ENCODE peak calls at places on chromosomes 12 and 14, in six cellular contexts. One of them, this sample, is unnamed.
A peak's percentile ranks its signal among the peaks of the same experiment; 100 is the strongest.

GRCh38 chr12:10551375-10551774 is 45.7 kb downstream of the EIF2S3B start:
- DNase-seq in NCI-H460: no peak
- DNase-seq in stimulated activated CD4-positive, alpha-beta T cell treated with anti-CD3 and anti-CD28 coated beads, TNF-alpha, amount 100 ng/mL, for 24 hours: no peak
- DNase-seq in fibroblast of the aortic adventitia: no peak
- DNase-seq in heart left ventricle: no peak
- DNase-seq in T-helper 9 cell: no peak
- DNase-seq in this sample: no peak

GRCh38 chr14:23660290-23661226 is 24.4 kb downstream of the DHRS2 start:
- DNase-seq in NCI-H460: no peak
- DNase-seq in stimulated activated CD4-positive, alpha-beta T cell treated with anti-CD3 and anti-CD28 coated beads, TNF-alpha, amount 100 ng/mL, for 24 hours: no peak
- DNase-seq in fibroblast of the aortic adventitia: no peak
- DNase-seq in heart left ventricle: no peak
- DNase-seq in T-helper 9 cell: no peak
- DNase-seq in this sample: no peak

GRCh38 chr14:104377256-104377655 is 202.3 kb upstream of the C14orf180 start:
- DNase-seq in NCI-H460: no peak
- DNase-seq in stimulated activated CD4-positive, alpha-beta T cell treated with anti-CD3 and anti-CD28 coated beads, TNF-alpha, amount 100 ng/mL, for 24 hours: no peak
- DNase-seq in fibroblast of the aortic adventitia: no peak
- DNase-seq in heart left ventricle: no peak
- DNase-seq in T-helper 9 cell: no peak
- DNase-seq in this sample: no peak

GRCh38 chr12:120984351-120984898 is 6.1 kb downstream of the HNF1A start:
- DNase-seq in NCI-H460: no peak
- DNase-seq in stimulated activated CD4-positive, alpha-beta T cell treated with anti-CD3 and anti-CD28 coated beads, TNF-alpha, amount 100 ng/mL, for 24 hours: no peak
- DNase-seq in fibroblast of the aortic adventitia: no peak
- DNase-seq in heart left ventricle: no peak
- DNase-seq in T-helper 9 cell: no peak
- DNase-seq in this sample: peak; percentile 9

GRCh38 chr14:95190857-95191256 is 33.5 kb upstream of the DICER1 start:
- DNase-seq in NCI-H460: no peak
- DNase-seq in stimulated activated CD4-positive, alpha-beta T cell treated with anti-CD3 and anti-CD28 coated beads, TNF-alpha, amount 100 ng/mL, for 24 hours: no peak
- DNase-seq in fibroblast of the aortic adventitia: no peak
- DNase-seq in heart left ventricle: no peak
- DNase-seq in T-helper 9 cell: no peak
- DNase-seq in this sample: no peak

GRCh38 chr12:46205293-46205692 is 63.5 kb downstream of the SLC38A1 start:
- DNase-seq in NCI-H460: no peak
- DNase-seq in stimulated activated CD4-positive, alpha-beta T cell treated with anti-CD3 and anti-CD28 coated beads, TNF-alpha, amount 100 ng/mL, for 24 hours: no peak
- DNase-seq in fibroblast of the aortic adventitia: peak; percentile 40
- DNase-seq in heart left ventricle: no peak
- DNase-seq in T-helper 9 cell: no peak
- DNase-seq in this sample: no peak

GRCh38 chr12:12358528-12358927 is 1.6 kb downstream of the BORCS5 start:
- DNase-seq in NCI-H460: no peak
- DNase-seq in stimulated activated CD4-positive, alpha-beta T cell treated with anti-CD3 and anti-CD28 coated beads, TNF-alpha, amount 100 ng/mL, for 24 hours: no peak
- DNase-seq in fibroblast of the aortic adventitia: no peak
- DNase-seq in heart left ventricle: no peak
- DNase-seq in T-helper 9 cell: no peak
- DNase-seq in this sample: no peak

GRCh38 chr12:117226505-117226904 is 36.2 kb upstream of the FBXO21 start:
- DNase-seq in NCI-H460: no peak
- DNase-seq in stimulated activated CD4-positive, alpha-beta T cell treated with anti-CD3 and anti-CD28 coated beads, TNF-alpha, amount 100 ng/mL, for 24 hours: no peak
- DNase-seq in fibroblast of the aortic adventitia: no peak
- DNase-seq in heart left ventricle: no peak
- DNase-seq in T-helper 9 cell: no peak
- DNase-seq in this sample: no peak

GRCh38 chr12:25395227-25395626 is 144.5 kb upstream of the KRAS start:
- DNase-seq in NCI-H460: no peak
- DNase-seq in stimulated activated CD4-positive, alpha-beta T cell treated with anti-CD3 and anti-CD28 coated beads, TNF-alpha, amount 100 ng/mL, for 24 hours: no peak
- DNase-seq in fibroblast of the aortic adventitia: no peak
- DNase-seq in heart left ventricle: no peak
- DNase-seq in T-helper 9 cell: no peak
- DNase-seq in this sample: no peak

GRCh38 chr12:14416658-14417057 is 51.2 kb downstream of the ATF7IP start:
- DNase-seq in NCI-H460: no peak
- DNase-seq in stimulated activated CD4-positive, alpha-beta T cell treated with anti-CD3 and anti-CD28 coated beads, TNF-alpha, amount 100 ng/mL, for 24 hours: no peak
- DNase-seq in fibroblast of the aortic adventitia: peak; percentile 88
- DNase-seq in heart left ventricle: no peak
- DNase-seq in T-helper 9 cell: no peak
- DNase-seq in this sample: peak; percentile 47

GRCh38 chr12:9961106-9961505 is 10.1 kb upstream of the CLEC12A start:
- DNase-seq in NCI-H460: no peak
- DNase-seq in stimulated activated CD4-positive, alpha-beta T cell treated with anti-CD3 and anti-CD28 coated beads, TNF-alpha, amount 100 ng/mL, for 24 hours: no peak
- DNase-seq in fibroblast of the aortic adventitia: no peak
- DNase-seq in heart left ventricle: no peak
- DNase-seq in T-helper 9 cell: no peak
- DNase-seq in this sample: no peak

GRCh38 chr14:68931474-68932051 is 47.5 kb downstream of the ACTN1 start:
- DNase-seq in NCI-H460: no peak
- DNase-seq in stimulated activated CD4-positive, alpha-beta T cell treated with anti-CD3 and anti-CD28 coated beads, TNF-alpha, amount 100 ng/mL, for 24 hours: no peak
- DNase-seq in fibroblast of the aortic adventitia: no peak
- DNase-seq in heart left ventricle: no peak
- DNase-seq in T-helper 9 cell: no peak
- DNase-seq in this sample: no peak

GRCh38 chr14:80955434-80955939 is at the start of gene TSHR:
- DNase-seq in NCI-H460: no peak
- DNase-seq in stimulated activated CD4-positive, alpha-beta T cell treated with anti-CD3 and anti-CD28 coated beads, TNF-alpha, amount 100 ng/mL, for 24 hours: no peak
- DNase-seq in fibroblast of the aortic adventitia: no peak
- DNase-seq in heart left ventricle: no peak
- DNase-seq in T-helper 9 cell: no peak
- DNase-seq in this sample: peak; percentile 18

GRCh38 chr12:70719672-70720420 is 82.6 kb upstream of the PTPRB start:
- DNase-seq in NCI-H460: peak; percentile 16
- DNase-seq in stimulated activated CD4-positive, alpha-beta T cell treated with anti-CD3 and anti-CD28 coated beads, TNF-alpha, amount 100 ng/mL, for 24 hours: peak; percentile 3
- DNase-seq in fibroblast of the aortic adventitia: peak; percentile 54
- DNase-seq in heart left ventricle: peak; percentile 39
- DNase-seq in T-helper 9 cell: no peak
- DNase-seq in this sample: peak; percentile 1

GRCh38 chr12:4080213-4080612 is 193.3 kb upstream of the CCND2 start:
- DNase-seq in NCI-H460: no peak
- DNase-seq in stimulated activated CD4-positive, alpha-beta T cell treated with anti-CD3 and anti-CD28 coated beads, TNF-alpha, amount 100 ng/mL, for 24 hours: no peak
- DNase-seq in fibroblast of the aortic adventitia: no peak
- DNase-seq in heart left ventricle: no peak
- DNase-seq in T-helper 9 cell: no peak
- DNase-seq in this sample: no peak

GRCh38 chr14:86057018-86057667 is 527.2 kb downstream of the FLRT2 start:
- DNase-seq in NCI-H460: peak; percentile 43
- DNase-seq in stimulated activated CD4-positive, alpha-beta T cell treated with anti-CD3 and anti-CD28 coated beads, TNF-alpha, amount 100 ng/mL, for 24 hours: peak; percentile 18
- DNase-seq in fibroblast of the aortic adventitia: peak; percentile 35
- DNase-seq in heart left ventricle: no peak
- DNase-seq in T-helper 9 cell: peak; percentile 3
- DNase-seq in this sample: peak; percentile 29

GRCh38 chr14:89702151-89702936 is 252.2 kb downstream of the EFCAB11 start:
- DNase-seq in NCI-H460: no peak
- DNase-seq in stimulated activated CD4-positive, alpha-beta T cell treated with anti-CD3 and anti-CD28 coated beads, TNF-alpha, amount 100 ng/mL, for 24 hours: no peak
- DNase-seq in fibroblast of the aortic adventitia: peak; percentile 52
- DNase-seq in heart left ventricle: peak; percentile 53
- DNase-seq in T-helper 9 cell: no peak
- DNase-seq in this sample: no peak

GRCh38 chr14:33691907-33692306 is 259.0 kb downstream of the EGLN3 start:
- DNase-seq in NCI-H460: no peak
- DNase-seq in stimulated activated CD4-positive, alpha-beta T cell treated with anti-CD3 and anti-CD28 coated beads, TNF-alpha, amount 100 ng/mL, for 24 hours: no peak
- DNase-seq in fibroblast of the aortic adventitia: no peak
- DNase-seq in heart left ventricle: no peak
- DNase-seq in T-helper 9 cell: no peak
- DNase-seq in this sample: no peak

GRCh38 chr14:75969891-75970290 is 11.9 kb downstream of the TGFB3 start:
- DNase-seq in NCI-H460: no peak
- DNase-seq in stimulated activated CD4-positive, alpha-beta T cell treated with anti-CD3 and anti-CD28 coated beads, TNF-alpha, amount 100 ng/mL, for 24 hours: no peak
- DNase-seq in fibroblast of the aortic adventitia: no peak
- DNase-seq in heart left ventricle: no peak
- DNase-seq in T-helper 9 cell: no peak
- DNase-seq in this sample: no peak

GRCh38 chr14:93073833-93074769 is 41.6 kb downstream of the ITPK1 start:
- DNase-seq in NCI-H460: no peak
- DNase-seq in stimulated activated CD4-positive, alpha-beta T cell treated with anti-CD3 and anti-CD28 coated beads, TNF-alpha, amount 100 ng/mL, for 24 hours: no peak
- DNase-seq in fibroblast of the aortic adventitia: peak; percentile 34
- DNase-seq in heart left ventricle: peak; percentile 52
- DNase-seq in T-helper 9 cell: no peak
- DNase-seq in this sample: no peak

GRCh38 chr14:102996941-102997340 is 60.4 kb downstream of the CDC42BPB start:
- DNase-seq in NCI-H460: no peak
- DNase-seq in stimulated activated CD4-positive, alpha-beta T cell treated with anti-CD3 and anti-CD28 coated beads, TNF-alpha, amount 100 ng/mL, for 24 hours: no peak
- DNase-seq in fibroblast of the aortic adventitia: no peak
- DNase-seq in heart left ventricle: no peak
- DNase-seq in T-helper 9 cell: no peak
- DNase-seq in this sample: no peak

GRCh38 chr14:59844414-59844813 is 26.2 kb downstream of the RTN1 start:
- DNase-seq in NCI-H460: no peak
- DNase-seq in stimulated activated CD4-positive, alpha-beta T cell treated with anti-CD3 and anti-CD28 coated beads, TNF-alpha, amount 100 ng/mL, for 24 hours: no peak
- DNase-seq in fibroblast of the aortic adventitia: no peak
- DNase-seq in heart left ventricle: no peak
- DNase-seq in T-helper 9 cell: no peak
- DNase-seq in this sample: no peak

GRCh38 chr14:105690671-105691070 is 164.3 kb downstream of the TMEM121 start:
- DNase-seq in NCI-H460: no peak
- DNase-seq in stimulated activated CD4-positive, alpha-beta T cell treated with anti-CD3 and anti-CD28 coated beads, TNF-alpha, amount 100 ng/mL, for 24 hours: no peak
- DNase-seq in fibroblast of the aortic adventitia: no peak
- DNase-seq in heart left ventricle: no peak
- DNase-seq in T-helper 9 cell: no peak
- DNase-seq in this sample: no peak

GRCh38 chr14:95695913-95696312 is 9.7 kb downstream of the TCL1B start:
- DNase-seq in NCI-H460: no peak
- DNase-seq in stimulated activated CD4-positive, alpha-beta T cell treated with anti-CD3 and anti-CD28 coated beads, TNF-alpha, amount 100 ng/mL, for 24 hours: no peak
- DNase-seq in fibroblast of the aortic adventitia: no peak
- DNase-seq in heart left ventricle: no peak
- DNase-seq in T-helper 9 cell: no peak
- DNase-seq in this sample: no peak

GRCh38 chr12:26031814-26032213 is 73.3 kb downstream of the RASSF8 start:
- DNase-seq in NCI-H460: peak; percentile 67
- DNase-seq in stimulated activated CD4-positive, alpha-beta T cell treated with anti-CD3 and anti-CD28 coated beads, TNF-alpha, amount 100 ng/mL, for 24 hours: no peak
- DNase-seq in fibroblast of the aortic adventitia: no peak
- DNase-seq in heart left ventricle: no peak
- DNase-seq in T-helper 9 cell: no peak
- DNase-seq in this sample: no peak

GRCh38 chr14:30657606-30658163 is 35.6 kb downstream of the SCFD1 start:
- DNase-seq in NCI-H460: no peak
- DNase-seq in stimulated activated CD4-positive, alpha-beta T cell treated with anti-CD3 and anti-CD28 coated beads, TNF-alpha, amount 100 ng/mL, for 24 hours: no peak
- DNase-seq in fibroblast of the aortic adventitia: peak; percentile 21
- DNase-seq in heart left ventricle: no peak
- DNase-seq in T-helper 9 cell: no peak
- DNase-seq in this sample: no peak

GRCh38 chr12:65525501-65526141 is 247.1 kb downstream of the MSRB3 start:
- DNase-seq in NCI-H460: no peak
- DNase-seq in stimulated activated CD4-positive, alpha-beta T cell treated with anti-CD3 and anti-CD28 coated beads, TNF-alpha, amount 100 ng/mL, for 24 hours: no peak
- DNase-seq in fibroblast of the aortic adventitia: peak; percentile 85
- DNase-seq in heart left ventricle: no peak
- DNase-seq in T-helper 9 cell: no peak
- DNase-seq in this sample: no peak

GRCh38 chr14:74347795-74348100 is 523 bp upstream of the VRTN start:
- DNase-seq in NCI-H460: no peak
- DNase-seq in stimulated activated CD4-positive, alpha-beta T cell treated with anti-CD3 and anti-CD28 coated beads, TNF-alpha, amount 100 ng/mL, for 24 hours: no peak
- DNase-seq in fibroblast of the aortic adventitia: no peak
- DNase-seq in heart left ventricle: no peak
- DNase-seq in T-helper 9 cell: no peak
- DNase-seq in this sample: no peak

GRCh38 chr14:69548566-69548965 is 26.1 kb downstream of the CCDC177 start:
- DNase-seq in NCI-H460: no peak
- DNase-seq in stimulated activated CD4-positive, alpha-beta T cell treated with anti-CD3 and anti-CD28 coated beads, TNF-alpha, amount 100 ng/mL, for 24 hours: no peak
- DNase-seq in fibroblast of the aortic adventitia: no peak
- DNase-seq in heart left ventricle: no peak
- DNase-seq in T-helper 9 cell: no peak
- DNase-seq in this sample: no peak

GRCh38 chr14:61928300-61928699 is 166.1 kb downstream of the SNAPC1 start:
- DNase-seq in NCI-H460: no peak
- DNase-seq in stimulated activated CD4-positive, alpha-beta T cell treated with anti-CD3 and anti-CD28 coated beads, TNF-alpha, amount 100 ng/mL, for 24 hours: no peak
- DNase-seq in fibroblast of the aortic adventitia: no peak
- DNase-seq in heart left ventricle: no peak
- DNase-seq in T-helper 9 cell: no peak
- DNase-seq in this sample: no peak

GRCh38 chr12:66086001-66086400 is 44.5 kb downstream of the LLPH start:
- DNase-seq in NCI-H460: no peak
- DNase-seq in stimulated activated CD4-positive, alpha-beta T cell treated with anti-CD3 and anti-CD28 coated beads, TNF-alpha, amount 100 ng/mL, for 24 hours: no peak
- DNase-seq in fibroblast of the aortic adventitia: no peak
- DNase-seq in heart left ventricle: no peak
- DNase-seq in T-helper 9 cell: no peak
- DNase-seq in this sample: no peak

GRCh38 chr12:107515446-107515958 is 170.1 kb upstream of the PWP1 start:
- DNase-seq in NCI-H460: no peak
- DNase-seq in stimulated activated CD4-positive, alpha-beta T cell treated with anti-CD3 and anti-CD28 coated beads, TNF-alpha, amount 100 ng/mL, for 24 hours: peak; percentile 15
- DNase-seq in fibroblast of the aortic adventitia: peak; percentile 95
- DNase-seq in heart left ventricle: peak; percentile 27
- DNase-seq in T-helper 9 cell: no peak
- DNase-seq in this sample: no peak

GRCh38 chr12:46268349-46268616 is 560 bp downstream of the SLC38A1 start:
- DNase-seq in NCI-H460: no peak
- DNase-seq in stimulated activated CD4-positive, alpha-beta T cell treated with anti-CD3 and anti-CD28 coated beads, TNF-alpha, amount 100 ng/mL, for 24 hours: no peak
- DNase-seq in fibroblast of the aortic adventitia: peak; percentile 38
- DNase-seq in heart left ventricle: no peak
- DNase-seq in T-helper 9 cell: peak; percentile 28
- DNase-seq in this sample: no peak

GRCh38 chr12:124490584-124491305 is 76.7 kb downstream of the NCOR2 start:
- DNase-seq in NCI-H460: no peak
- DNase-seq in stimulated activated CD4-positive, alpha-beta T cell treated with anti-CD3 and anti-CD28 coated beads, TNF-alpha, amount 100 ng/mL, for 24 hours: no peak
- DNase-seq in fibroblast of the aortic adventitia: no peak
- DNase-seq in heart left ventricle: peak; percentile 87
- DNase-seq in T-helper 9 cell: no peak
- DNase-seq in this sample: peak; percentile 15

GRCh38 chr14:84064756-84065155 is 1465.2 kb upstream of the FLRT2 start:
- DNase-seq in NCI-H460: no peak
- DNase-seq in stimulated activated CD4-positive, alpha-beta T cell treated with anti-CD3 and anti-CD28 coated beads, TNF-alpha, amount 100 ng/mL, for 24 hours: no peak
- DNase-seq in fibroblast of the aortic adventitia: no peak
- DNase-seq in heart left ventricle: no peak
- DNase-seq in T-helper 9 cell: no peak
- DNase-seq in this sample: no peak